ENCODE peak calls at places on chromosomes 5 and 9, in ten cellular contexts. One of them, this sample, is unnamed. For H3K4me1, the result is how much of the 10 kb centered on the place peaks cover.

GRCh38 chr9:120761011-120761410 is 32.2 kb downstream of the FBXW2 start:
- DNase-seq in prostate gland: no peak
- DNase-seq in upper lobe of right lung: no peak
- DNase-seq in lung: no peak
- DNase-seq in heart left ventricle: no peak
- DNase-seq in transverse colon: no peak
- DNase-seq in ascending aorta: no peak
- DNase-seq in DND-41: no peak
- DNase-seq in thoracic aorta: no peak
- DNase-seq in heart right ventricle: no peak
- DNase-seq in this sample: no peak

GRCh38 chr5:113330533-113331200 is 104.1 kb downstream of the TSSK1B start:
- DNase-seq in prostate gland: peak
- DNase-seq in upper lobe of right lung: no peak
- DNase-seq in lung: no peak
- DNase-seq in heart left ventricle: peak
- DNase-seq in transverse colon: no peak
- DNase-seq in ascending aorta: no peak
- DNase-seq in DND-41: peak
- DNase-seq in thoracic aorta: no peak
- DNase-seq in heart right ventricle: peak
- DNase-seq in this sample: no peak

GRCh38 chr9:93900971-93901861 is 53.9 kb downstream of the BARX1 start:
- DNase-seq in prostate gland: no peak
- DNase-seq in upper lobe of right lung: peak
- DNase-seq in lung: no peak
- DNase-seq in heart left ventricle: peak
- DNase-seq in transverse colon: peak
- DNase-seq in ascending aorta: no peak
- DNase-seq in DND-41: no peak
- DNase-seq in thoracic aorta: no peak
- DNase-seq in heart right ventricle: no peak
- DNase-seq in this sample: no peak

GRCh38 chr5:78568676-78569075 is 79.9 kb downstream of the LHFPL2 start:
- DNase-seq in prostate gland: no peak
- DNase-seq in upper lobe of right lung: no peak
- DNase-seq in lung: no peak
- DNase-seq in heart left ventricle: no peak
- DNase-seq in transverse colon: no peak
- DNase-seq in ascending aorta: no peak
- DNase-seq in DND-41: no peak
- DNase-seq in thoracic aorta: no peak
- DNase-seq in heart right ventricle: no peak
- DNase-seq in this sample: no peak

GRCh38 chr5:117889592-117889991 is 1098.8 kb downstream of the DTWD2 start:
- DNase-seq in prostate gland: no peak
- DNase-seq in upper lobe of right lung: no peak
- DNase-seq in lung: no peak
- DNase-seq in heart left ventricle: no peak
- DNase-seq in transverse colon: no peak
- DNase-seq in ascending aorta: no peak
- DNase-seq in DND-41: no peak
- DNase-seq in thoracic aorta: no peak
- DNase-seq in heart right ventricle: no peak
- DNase-seq in this sample: no peak

GRCh38 chr9:136847065-136847826 is 2.0 kb upstream of the PHPT1 start:
- DNase-seq in prostate gland: no peak
- DNase-seq in upper lobe of right lung: peak
- DNase-seq in lung: peak
- DNase-seq in heart left ventricle: peak
- DNase-seq in transverse colon: peak
- DNase-seq in ascending aorta: no peak
- DNase-seq in DND-41: peak
- DNase-seq in thoracic aorta: no peak
- DNase-seq in heart right ventricle: peak
- DNase-seq in this sample: peak

GRCh38 chr5:67166460-67166871 is 30.1 kb downstream of the CD180 start:
- DNase-seq in prostate gland: no peak
- DNase-seq in upper lobe of right lung: peak
- DNase-seq in lung: peak
- DNase-seq in heart left ventricle: peak
- DNase-seq in transverse colon: peak
- DNase-seq in ascending aorta: peak
- DNase-seq in DND-41: peak
- DNase-seq in thoracic aorta: no peak
- DNase-seq in heart right ventricle: peak
- DNase-seq in this sample: no peak

GRCh38 chr5:163565931-163566608 is 60.7 kb downstream of the MAT2B start:
- DNase-seq in prostate gland: peak
- DNase-seq in upper lobe of right lung: peak
- DNase-seq in lung: no peak
- DNase-seq in heart left ventricle: peak
- DNase-seq in transverse colon: peak
- DNase-seq in ascending aorta: no peak
- DNase-seq in DND-41: no peak
- DNase-seq in thoracic aorta: no peak
- DNase-seq in heart right ventricle: no peak
- DNase-seq in this sample: peak

GRCh38 chr5:95283022-95283615 is 1.8 kb downstream of the MCTP1 start:
- DNase-seq in prostate gland: no peak
- DNase-seq in upper lobe of right lung: no peak
- DNase-seq in lung: no peak
- DNase-seq in heart left ventricle: no peak
- DNase-seq in transverse colon: no peak
- DNase-seq in ascending aorta: no peak
- DNase-seq in DND-41: no peak
- DNase-seq in thoracic aorta: no peak
- DNase-seq in heart right ventricle: no peak
- DNase-seq in this sample: no peak

GRCh38 chr9:78298046-78298511 is 1.2 kb downstream of the PSAT1 start:
- DNase-seq in prostate gland: no peak
- DNase-seq in upper lobe of right lung: no peak
- DNase-seq in lung: no peak
- DNase-seq in heart left ventricle: no peak
- DNase-seq in transverse colon: no peak
- DNase-seq in ascending aorta: no peak
- DNase-seq in DND-41: no peak
- DNase-seq in thoracic aorta: no peak
- DNase-seq in heart right ventricle: no peak
- DNase-seq in this sample: no peak

GRCh38 chr9:38178282-38178681 is 109.3 kb upstream of the SHB start:
- DNase-seq in prostate gland: peak
- DNase-seq in upper lobe of right lung: no peak
- DNase-seq in lung: no peak
- DNase-seq in heart left ventricle: no peak
- DNase-seq in transverse colon: no peak
- DNase-seq in ascending aorta: no peak
- DNase-seq in DND-41: no peak
- DNase-seq in thoracic aorta: no peak
- DNase-seq in heart right ventricle: no peak
- DNase-seq in this sample: no peak

GRCh38 chr9:111648066-111648465 is 13.3 kb upstream of the GNG10 start:
- DNase-seq in prostate gland: no peak
- DNase-seq in upper lobe of right lung: no peak
- DNase-seq in lung: no peak
- DNase-seq in heart left ventricle: no peak
- DNase-seq in transverse colon: no peak
- DNase-seq in ascending aorta: no peak
- DNase-seq in DND-41: no peak
- DNase-seq in thoracic aorta: no peak
- DNase-seq in heart right ventricle: no peak
- DNase-seq in this sample: no peak

GRCh38 chr5:40599676-40600075 is 80.0 kb upstream of the PTGER4 start:
- DNase-seq in prostate gland: no peak
- DNase-seq in upper lobe of right lung: no peak
- DNase-seq in lung: no peak
- DNase-seq in heart left ventricle: no peak
- DNase-seq in transverse colon: no peak
- DNase-seq in ascending aorta: no peak
- DNase-seq in DND-41: no peak
- DNase-seq in thoracic aorta: no peak
- DNase-seq in heart right ventricle: no peak
- DNase-seq in this sample: no peak

GRCh38 chr5:175653763-175654162 is 4.1 kb upstream of the HRH2 start:
- DNase-seq in prostate gland: no peak
- DNase-seq in upper lobe of right lung: no peak
- DNase-seq in lung: no peak
- DNase-seq in heart left ventricle: no peak
- DNase-seq in transverse colon: no peak
- DNase-seq in ascending aorta: no peak
- DNase-seq in DND-41: no peak
- DNase-seq in thoracic aorta: no peak
- DNase-seq in heart right ventricle: no peak
- DNase-seq in this sample: no peak

GRCh38 chr9:128629852-128630545 is 26.6 kb downstream of the DYNC2I2 start:
- DNase-seq in prostate gland: no peak
- DNase-seq in upper lobe of right lung: no peak
- DNase-seq in lung: no peak
- DNase-seq in heart left ventricle: no peak
- DNase-seq in transverse colon: no peak
- DNase-seq in ascending aorta: no peak
- DNase-seq in DND-41: no peak
- DNase-seq in thoracic aorta: no peak
- DNase-seq in heart right ventricle: no peak
- DNase-seq in this sample: no peak

GRCh38 chr5:39760385-39761198 is 335.8 kb upstream of the DAB2 start:
- DNase-seq in prostate gland: no peak
- DNase-seq in upper lobe of right lung: no peak
- DNase-seq in lung: no peak
- DNase-seq in heart left ventricle: peak
- DNase-seq in transverse colon: no peak
- DNase-seq in ascending aorta: no peak
- DNase-seq in DND-41: no peak
- DNase-seq in thoracic aorta: no peak
- DNase-seq in heart right ventricle: peak
- DNase-seq in this sample: no peak

DNA sequence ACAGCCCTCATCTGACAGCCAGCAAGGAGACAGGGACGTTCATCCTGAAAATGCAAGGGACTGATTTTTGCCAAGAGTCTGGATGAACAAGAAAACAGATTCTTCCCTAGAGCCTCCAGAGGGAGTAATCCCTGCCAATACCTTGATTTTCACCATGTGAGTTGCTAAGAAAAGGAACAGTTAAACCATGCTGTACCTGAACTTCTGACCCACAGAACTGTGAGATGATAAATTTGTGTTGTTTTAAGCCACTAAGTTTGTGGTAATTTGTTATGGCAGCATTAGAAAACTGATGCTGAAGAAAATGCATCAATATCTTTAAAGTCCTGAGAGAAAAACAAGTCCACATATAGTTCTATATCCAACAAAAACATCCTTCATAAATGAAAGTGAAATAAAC is 153.9 kb upstream of the ADAMTSL1 start:
- DNase-seq in prostate gland: no peak
- DNase-seq in upper lobe of right lung: no peak
- DNase-seq in lung: no peak
- DNase-seq in heart left ventricle: no peak
- DNase-seq in transverse colon: no peak
- DNase-seq in ascending aorta: no peak
- DNase-seq in DND-41: no peak
- DNase-seq in thoracic aorta: no peak
- DNase-seq in heart right ventricle: no peak
- DNase-seq in this sample: no peak
- TF ChIP-seq CTCF in prostate gland: no peak
- TF ChIP-seq CTCF in upper lobe of right lung: no peak
- TF ChIP-seq CTCF in lung: no peak
- TF ChIP-seq CTCF in heart left ventricle: no peak
- TF ChIP-seq CTCF in transverse colon: no peak
- TF ChIP-seq CTCF in ascending aorta: no peak
- TF ChIP-seq CTCF in DND-41: no peak
- TF ChIP-seq CTCF in thoracic aorta: no peak
- TF ChIP-seq CTCF in heart right ventricle: no peak
- TF ChIP-seq CTCF in this sample: no peak

DNA sequence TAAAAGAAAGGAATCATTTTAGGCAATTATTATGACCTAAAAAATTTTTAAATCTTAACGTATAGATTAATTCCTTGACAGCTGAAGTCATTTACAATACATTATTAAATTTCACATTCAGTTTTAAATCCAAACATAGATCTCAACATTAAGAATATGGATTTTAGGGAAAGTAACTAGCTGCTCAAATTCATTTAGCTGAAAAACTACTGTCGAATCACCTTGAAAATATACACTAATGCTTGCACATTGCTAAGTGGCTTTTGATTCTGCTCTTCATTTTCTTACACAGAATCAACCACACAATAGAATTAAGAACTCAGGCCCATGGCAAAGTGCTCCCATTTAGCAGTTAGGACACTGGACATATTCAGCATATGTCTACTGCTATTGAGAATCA is 454.2 kb downstream of the RAB3C start:
- DNase-seq in prostate gland: no peak
- DNase-seq in upper lobe of right lung: no peak
- DNase-seq in lung: no peak
- DNase-seq in heart left ventricle: no peak
- DNase-seq in transverse colon: no peak
- DNase-seq in ascending aorta: no peak
- DNase-seq in DND-41: no peak
- DNase-seq in thoracic aorta: no peak
- DNase-seq in heart right ventricle: no peak
- DNase-seq in this sample: no peak
- H3K4me1 ChIP-seq in prostate gland: under half
- H3K4me1 ChIP-seq in upper lobe of right lung: under half
- H3K4me1 ChIP-seq in lung: under half
- H3K4me1 ChIP-seq in heart left ventricle: under half
- H3K4me1 ChIP-seq in transverse colon: under half
- H3K4me1 ChIP-seq in ascending aorta: under half
- H3K4me1 ChIP-seq in DND-41: under half
- H3K4me1 ChIP-seq in thoracic aorta: under half
- H3K4me1 ChIP-seq in heart right ventricle: half or more
- H3K4me1 ChIP-seq in this sample: under half

DNA sequence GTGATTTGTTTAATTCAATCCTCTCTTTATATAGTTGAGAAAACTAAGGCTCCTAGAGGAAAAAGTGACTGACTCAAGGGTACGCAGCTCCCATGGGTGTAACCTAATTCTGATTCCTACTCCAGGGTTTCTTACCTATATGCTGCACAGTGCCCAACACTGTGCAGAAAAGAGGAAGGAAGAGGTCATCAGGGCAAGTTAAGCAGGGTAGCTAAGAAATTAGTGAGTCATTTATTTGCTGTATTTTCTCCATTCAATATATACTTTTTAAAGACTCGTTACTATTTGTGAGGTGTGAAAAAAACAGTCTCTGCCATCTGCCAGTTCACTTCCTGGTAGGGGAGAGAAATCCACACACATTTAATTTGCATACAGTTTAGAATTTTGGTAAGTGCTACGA is 60.1 kb upstream of the TLR4 start:
- DNase-seq in prostate gland: no peak
- DNase-seq in upper lobe of right lung: no peak
- DNase-seq in lung: no peak
- DNase-seq in heart left ventricle: no peak
- DNase-seq in transverse colon: no peak
- DNase-seq in ascending aorta: no peak
- DNase-seq in DND-41: no peak
- DNase-seq in thoracic aorta: no peak
- DNase-seq in heart right ventricle: no peak
- DNase-seq in this sample: no peak
- H3K27ac ChIP-seq in prostate gland: no peak
- H3K27ac ChIP-seq in upper lobe of right lung: no peak
- H3K27ac ChIP-seq in lung: no peak
- H3K27ac ChIP-seq in heart left ventricle: no peak
- H3K27ac ChIP-seq in transverse colon: no peak
- H3K27ac ChIP-seq in ascending aorta: no peak
- H3K27ac ChIP-seq in DND-41: peak
- H3K27ac ChIP-seq in thoracic aorta: no peak
- H3K27ac ChIP-seq in heart right ventricle: no peak
- H3K27ac ChIP-seq in this sample: no peak

GRCh38 chr5:4511996-4512656 is 628.0 kb upstream of the ADAMTS16 start:
- DNase-seq in prostate gland: peak
- DNase-seq in upper lobe of right lung: peak
- DNase-seq in lung: peak
- DNase-seq in heart left ventricle: peak
- DNase-seq in transverse colon: no peak
- DNase-seq in ascending aorta: no peak
- DNase-seq in DND-41: peak
- DNase-seq in thoracic aorta: no peak
- DNase-seq in heart right ventricle: peak
- DNase-seq in this sample: peak
- TF ChIP-seq CTCF in prostate gland: peak
- TF ChIP-seq CTCF in upper lobe of right lung: peak
- TF ChIP-seq CTCF in lung: no peak
- TF ChIP-seq CTCF in heart left ventricle: peak
- TF ChIP-seq CTCF in transverse colon: no peak
- TF ChIP-seq CTCF in ascending aorta: peak
- TF ChIP-seq CTCF in DND-41: peak
- TF ChIP-seq CTCF in thoracic aorta: no peak
- TF ChIP-seq CTCF in heart right ventricle: peak
- TF ChIP-seq CTCF in this sample: no peak

This sample was measured in pancreas.